ENCODE peak calls at places on chromosomes 12 and 14, in five cellular contexts. Y is GM23248, K is PC-3, I is fibroblast of lung, D is neural progenitor cell. G is an unnamed sample.

GRCh38 chr14:95695913-95696312 is 9.7 kb downstream of the TCL1B start:
- DNase-seq in Y (no peak), K (no peak), I (no peak), D (no peak), G (no peak)

GRCh38 chr12:104827587-104827986 is 130.5 kb downstream of the SLC41A2 start:
- DNase-seq in Y (peak), K (peak), I (no peak), D (peak), G (no peak)

GRCh38 chr14:23827100-23827892 is 126.3 kb upstream of the DHRS4 start:
- DNase-seq in Y (no peak), K (no peak), I (peak), D (no peak), G (no peak)

GRCh38 chr14:102930753-102931579 is 8.5 kb downstream of the AMN start:
- DNase-seq in Y (peak), K (peak), I (peak), D (peak), G (no peak)

GRCh38 chr12:100755186-100755585 is 39.4 kb upstream of the ANO4 start:
- DNase-seq in Y (peak), K (no peak), I (no peak), D (no peak), G (no peak)

GRCh38 chr12:3458041-3458440 is 33.0 kb upstream of the PRMT8 start:
- DNase-seq in Y (no peak), K (peak), I (peak), D (no peak), G (no peak)

GRCh38 chr14:65976771-65977170 is 509.4 kb upstream of the CCDC196 start:
- DNase-seq in Y (peak), K (no peak), I (peak), D (no peak), G (peak)

GRCh38 chr14:55609681-55610080 is 29.7 kb downstream of the KTN1 start:
- DNase-seq in Y (peak), K (peak), I (peak), D (peak), G (peak)

GRCh38 chr12:93784339-93785086 is 107.3 kb downstream of the CRADD start:
- DNase-seq in Y (peak), K (peak), I (peak), D (peak), G (no peak)

GRCh38 chr12:27899151-27899661 is 73.3 kb downstream of the PTHLH start:
- DNase-seq in Y (peak), K (peak), I (peak), D (no peak), G (no peak)

GRCh38 chr12:53974084-53975018 is at the start of gene HOTAIR:
- DNase-seq in Y (peak), K (peak), I (no peak), D (no peak), G (peak)

GRCh38 chr14:22836301-22837058 is at the start of gene MMP14:
- DNase-seq in Y (peak), K (peak), I (peak), D (peak), G (peak)

GRCh38 chr14:104510794-104511611 is 68.6 kb upstream of the C14orf180 start:
- DNase-seq in Y (no peak), K (no peak), I (no peak), D (no peak), G (no peak)

GRCh38 chr12:113899042-113899843 is 66.9 kb downstream of the RBM19 start:
- DNase-seq in Y (no peak), K (no peak), I (no peak), D (no peak), G (no peak)

GRCh38 chr14:60642790-60643397 is 6.4 kb downstream of the SIX1 start:
- DNase-seq in Y (no peak), K (no peak), I (no peak), D (peak), G (no peak)

GRCh38 chr12:130526813-130527212 is 189.1 kb downstream of the PIWIL1 start:
- DNase-seq in Y (peak), K (peak), I (no peak), D (peak), G (peak)

GRCh38 chr14:39426605-39427004 is 5.6 kb downstream of the FBXO33 start:
- DNase-seq in Y (peak), K (peak), I (peak), D (no peak), G (peak)

GRCh38 chr12:75781532-75782046 is 250.0 kb downstream of the PHLDA1 start:
- DNase-seq in Y (peak), K (peak), I (peak), D (no peak), G (no peak)

GRCh38 chr12:113996026-113996425 is 29.9 kb upstream of the RBM19 start:
- DNase-seq in Y (no peak), K (no peak), I (no peak), D (peak), G (no peak)

GRCh38 chr14:58774531-58774930 is 136.8 kb downstream of the DACT1 start:
- DNase-seq in Y (no peak), K (no peak), I (no peak), D (no peak), G (no peak)

GRCh38 chr14:51020024-51020710 is 74.7 kb downstream of the TRIM9 start:
- DNase-seq in Y (no peak), K (no peak), I (peak), D (no peak), G (no peak)

GRCh38 chr12:67966560-67966959 is 22.7 kb upstream of the IFNG-AS1 start:
- DNase-seq in Y (no peak), K (peak), I (no peak), D (no peak), G (no peak)

GRCh38 chr14:83217492-83217891 is 1683.8 kb upstream of the SEL1L start:
- DNase-seq in Y (peak), K (peak), I (peak), D (peak), G (peak)

DNA sequence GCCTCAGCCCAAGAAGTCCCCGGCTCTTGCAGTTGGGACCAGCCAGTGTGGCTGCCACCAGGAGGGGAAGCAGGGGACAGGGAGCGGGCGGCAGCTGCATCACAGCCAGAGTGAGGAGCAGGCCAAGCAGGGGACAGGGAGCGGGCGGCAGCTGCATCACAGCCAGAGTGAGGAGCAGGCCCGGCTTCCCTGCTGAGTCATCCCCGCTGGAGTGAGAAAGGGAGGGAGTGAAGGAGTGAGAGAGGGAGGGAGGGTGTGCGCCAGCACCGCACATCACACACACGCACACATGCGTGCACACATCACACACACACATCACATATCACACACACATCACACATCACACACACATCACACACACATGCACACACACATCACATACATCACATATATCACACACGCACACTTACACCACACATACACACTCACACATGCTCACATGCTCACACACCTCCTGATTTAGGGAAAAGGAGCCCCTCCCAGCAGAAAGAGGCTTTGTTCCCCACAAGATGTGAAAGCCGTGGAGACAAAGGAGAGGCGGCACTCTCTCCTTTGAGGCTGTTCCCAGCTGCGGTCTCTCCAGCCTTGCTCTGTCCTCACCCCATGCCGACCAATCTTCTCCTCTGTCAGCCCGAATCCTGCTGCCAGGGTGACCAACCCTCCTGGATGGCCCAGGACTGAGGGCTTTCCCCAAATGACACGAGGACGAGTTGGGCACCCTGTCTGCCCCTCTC is 16.8 kb upstream of the ZDHHC22 start:
- DNase-seq in Y (peak), K (peak), I (peak), D (peak), G (peak)
- TF ChIP-seq EZH2 in Y (no peak), K (no peak), I (no peak), D (no peak), G (no peak)

DNA sequence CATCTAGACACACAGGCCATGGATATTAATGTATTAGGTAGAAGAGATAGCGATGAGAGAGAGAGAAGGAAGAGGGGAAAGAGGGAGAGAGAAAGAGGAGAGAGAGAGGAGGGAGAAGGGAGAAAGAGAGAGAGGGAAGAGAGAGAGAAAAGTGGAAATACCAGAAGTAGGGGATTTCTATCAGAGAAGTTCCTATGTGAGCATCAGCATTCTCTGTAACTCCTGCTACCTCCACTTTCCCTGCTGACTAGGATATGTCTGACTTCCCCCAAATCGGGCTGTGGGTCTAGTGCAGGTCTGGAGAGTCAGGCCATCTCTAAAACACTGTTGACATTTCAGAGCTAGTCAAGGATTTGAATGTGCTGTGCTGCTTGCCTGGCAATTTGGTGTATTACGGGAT is 3.6 kb downstream of the ARHGDIB start:
- DNase-seq in Y (no peak), K (no peak), I (no peak), D (no peak), G (no peak)
- H3K4me3 ChIP-seq in Y (no peak), K (no peak), I (no peak), D (no peak), G (no peak)

DNA sequence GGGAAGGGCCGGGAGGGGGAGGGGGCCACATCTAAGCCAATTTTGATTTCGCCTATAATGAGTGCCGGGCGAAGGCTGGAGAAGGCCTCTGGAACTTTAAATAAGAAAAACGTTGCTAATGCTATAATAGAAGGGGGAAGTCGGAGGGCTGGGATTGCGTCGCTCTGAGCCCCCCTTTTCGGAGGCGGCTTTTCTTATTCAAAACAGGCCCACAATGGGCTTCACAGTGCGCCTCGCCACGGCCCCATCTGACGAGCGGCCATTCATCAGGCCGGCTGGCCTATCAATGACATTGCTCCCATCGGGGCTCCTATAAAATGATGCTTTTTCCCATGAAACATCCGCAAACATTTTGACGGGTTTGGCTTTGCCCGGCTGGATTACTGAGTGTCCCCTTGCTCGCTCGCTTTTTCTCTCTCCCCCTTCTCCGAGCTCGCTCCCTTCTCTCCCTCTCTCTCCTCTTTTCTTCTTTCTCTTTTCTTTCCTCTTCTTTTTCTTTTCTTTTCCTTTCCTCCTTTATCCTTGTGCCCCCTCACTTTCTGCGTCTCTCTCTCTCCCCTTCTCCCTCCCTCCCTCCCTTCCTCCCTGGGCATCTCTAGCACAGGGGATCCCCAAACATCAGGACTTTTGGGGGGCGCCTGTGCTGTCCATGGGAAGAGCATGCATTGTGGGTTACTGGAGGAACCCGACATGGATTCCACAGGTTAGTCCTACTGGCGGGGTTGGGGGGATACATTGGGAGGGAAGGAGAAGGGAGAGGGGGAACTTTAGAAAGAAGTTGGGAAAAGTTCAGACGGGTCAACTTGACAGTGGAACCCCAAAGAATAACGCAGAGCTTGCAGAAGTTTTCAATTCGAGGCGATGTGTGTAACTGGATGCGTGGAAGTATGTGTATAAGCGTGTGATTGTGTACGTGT is at the start of gene RFX4:
- DNase-seq in Y (no peak), K (no peak), I (no peak), D (peak), G (peak)
- TF ChIP-seq EZH2 in Y (peak), K (peak), I (peak), D (peak), G (peak)

GRCh38 chr12:6951551-6952120 is 480 bp downstream of the PTPN6 start:
- DNase-seq in Y (no peak), K (no peak), I (no peak), D (no peak), G (no peak)

GRCh38 chr12:6950944-6951540 is at the start of gene PTPN6:
- DNase-seq in Y (no peak), K (no peak), I (no peak), D (no peak), G (no peak)

GRCh38 chr12:6952860-6953416 is 1.8 kb downstream of the PTPN6 start:
- DNase-seq in Y (no peak), K (no peak), I (no peak), D (no peak), G (no peak)

GRCh38 chr12:6953417-6954315 is 2.5 kb downstream of the PTPN6 start:
- DNase-seq in Y (no peak), K (no peak), I (peak), D (no peak), G (peak)

GRCh38 chr12:6952121-6952859 is 1.1 kb downstream of the PTPN6 start:
- DNase-seq in Y (no peak), K (no peak), I (no peak), D (no peak), G (no peak)
- H3K4me3 ChIP-seq in Y (no peak), K (no peak), I (no peak), D (no peak), G (no peak)

GRCh38 chr12:52327830-52328500 is 6.8 kb upstream of the KRT83 start:
- DNase-seq in Y (no peak), K (no peak), I (no peak), D (no peak), G (no peak)
- TF ChIP-seq EZH2 in Y (no peak), K (no peak), I (no peak), D (no peak), G (no peak)

GRCh38 chr12:6532051-6532926 is 2.0 kb upstream of the GAPDH start:
- DNase-seq in Y (peak), K (peak), I (peak), D (peak), G (peak)
- H3K4me3 ChIP-seq in Y (peak), K (peak), I (peak), D (peak), G (peak)

G was measured in A673.